ENCODE peak calls at places on chromosomes 6 and 20, in ten cellular contexts. J is sigmoid colon; N is Peyer's patch; L is CD8-positive, alpha-beta T cell; B is IMR-90; O is astrocyte of the cerebellum; M is astrocyte of the spinal cord; I is foreskin fibroblast; U is AG09309; E is AG04450. Z is an unnamed sample.

GRCh38 chr20:62370115-62370806 is 3.1 kb upstream of the LAMA5 start:
- DNase-seq in O (peak; percentile 84), B (peak; percentile 79), N (no peak), I (peak; percentile 93), M (peak; percentile 78), J (no peak), E (no peak), L (no peak), U (peak; percentile 52), Z (no peak)

GRCh38 chr6:27188206-27188884 is 59.2 kb upstream of the PRSS16 start:
- DNase-seq in M (peak; percentile 81), U (no peak), N (peak; percentile 71), L (peak; percentile 23), O (peak; percentile 59), E (no peak), J (peak; percentile 76), B (peak; percentile 84), I (peak; percentile 84), Z (no peak)

GRCh38 chr20:44187763-44188709 is 1.0 kb upstream of the JPH2 start:
- DNase-seq in U (no peak), N (no peak), O (no peak), E (no peak), M (peak; percentile 32), J (peak; percentile 83), B (peak; percentile 32), L (no peak), I (peak; percentile 48), Z (no peak)

GRCh38 chr20:50427740-50428462 is 82.3 kb upstream of the PTPN1 start:
- DNase-seq in B (no peak), U (no peak), O (no peak), E (no peak), I (no peak), N (no peak), J (peak; percentile 85), L (no peak), M (no peak), Z (no peak)

GRCh38 chr6:67361264-67361663 is 1273.8 kb upstream of the ADGRB3 start:
- DNase-seq in O (no peak), L (no peak), E (no peak), U (no peak), I (no peak), J (no peak), B (no peak), N (no peak), M (no peak), Z (no peak)

GRCh38 chr20:44993343-44993742 is 27.0 kb downstream of the STK4 start:
- DNase-seq in N (no peak), U (no peak), I (no peak), E (no peak), O (no peak), B (peak; percentile 12), L (no peak), J (no peak), M (no peak), Z (no peak)

GRCh38 chr20:39910536-39910935 is 778.5 kb downstream of the MAFB start:
- DNase-seq in J (peak; percentile 70), O (no peak), U (no peak), E (no peak), M (no peak), B (no peak), N (no peak), L (no peak), I (peak; percentile 15), Z (no peak)

GRCh38 chr20:21387528-21387927 is 9.8 kb downstream of the NKX2-4 start:
- DNase-seq in U (no peak), L (no peak), O (no peak), E (no peak), J (no peak), N (no peak), M (no peak), I (no peak), B (no peak), Z (no peak)

GRCh38 chr20:2520617-2521016 is 11.9 kb upstream of the ZNF343 start:
- DNase-seq in J (no peak), I (no peak), M (no peak), L (no peak), E (no peak), U (no peak), O (no peak), B (no peak), N (no peak), Z (no peak)

GRCh38 chr20:41532935-41533334 is 85.2 kb downstream of the CHD6 start:
- DNase-seq in I (no peak), L (no peak), N (no peak), E (no peak), U (no peak), B (no peak), O (no peak), J (no peak), M (no peak), Z (no peak)

DNA sequence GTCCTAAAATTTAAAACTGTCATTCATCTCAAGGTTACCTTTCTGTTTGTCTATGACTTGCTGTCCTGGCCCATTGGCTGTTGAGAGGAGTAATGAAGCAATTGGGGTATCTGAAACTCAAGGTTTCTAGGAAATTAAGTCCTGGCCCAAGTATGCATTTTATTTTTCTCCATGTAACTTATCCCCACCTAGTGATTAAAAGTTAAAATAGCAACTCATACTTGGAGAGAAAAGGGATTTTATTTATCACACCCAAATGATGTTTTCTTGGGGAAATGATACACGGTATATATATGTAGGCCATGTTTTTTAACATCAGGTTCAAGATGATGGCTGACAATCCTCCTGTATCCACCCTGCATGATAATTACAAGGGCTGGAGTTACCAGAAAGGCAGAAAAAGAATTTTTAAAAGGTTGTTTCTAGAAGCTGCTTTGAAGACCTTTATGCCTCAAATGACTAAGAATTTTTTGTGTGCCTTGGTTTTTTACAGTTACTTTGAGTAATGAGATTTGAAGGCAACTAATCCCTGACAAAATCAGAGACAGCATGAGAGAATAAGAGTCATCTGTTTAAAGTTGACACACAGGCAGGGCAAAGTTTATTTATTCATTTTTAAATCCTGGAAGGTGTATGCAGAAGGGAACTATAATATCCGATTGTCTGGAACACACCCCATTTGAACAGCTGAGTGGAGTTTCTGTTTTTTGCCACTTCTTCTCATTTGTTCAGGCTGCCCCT is 28.9 kb upstream of the C6orf58 start:
- DNase-seq in U (no peak), O (no peak), L (no peak), B (peak; percentile 17), M (no peak), E (no peak), N (no peak), I (peak; percentile 24), J (no peak), Z (no peak)
- TF ChIP-seq CTCF in U (no peak), O (no peak), L (no peak), B (peak; percentile 46), M (peak; percentile 31), E (peak; percentile 41), N (no peak), I (peak; percentile 23), J (no peak), Z (peak; percentile 42)

DNA sequence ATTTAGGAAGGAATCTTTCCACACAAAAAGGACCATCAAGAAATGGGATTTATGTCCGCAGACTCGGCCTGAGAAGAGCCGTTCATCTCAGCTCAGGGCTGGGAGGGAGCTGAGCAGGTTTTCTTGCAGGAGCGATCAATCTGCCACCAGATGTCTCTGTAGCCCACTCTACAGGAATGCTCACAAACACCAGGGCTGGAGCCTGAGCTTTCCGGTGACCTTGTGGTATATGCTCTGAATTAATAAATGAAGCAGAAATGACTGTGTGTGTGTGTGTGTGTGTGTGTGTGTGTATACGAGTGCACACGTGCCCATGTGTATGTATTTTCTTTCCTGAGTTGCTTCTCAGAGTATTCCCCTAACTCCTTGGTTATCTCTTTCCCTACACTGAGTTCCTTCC is 12.0 kb downstream of the CD83 start:
- DNase-seq in J (peak; percentile 67), B (peak; percentile 80), N (no peak), L (peak; percentile 22), U (peak; percentile 34), I (peak; percentile 78), E (peak; percentile 49), M (peak; percentile 69), O (peak; percentile 68), Z (no peak)
- TF ChIP-seq CTCF in J (no peak), B (peak; percentile 55), N (peak; percentile 39), L (no peak), U (peak; percentile 69), I (peak; percentile 55), E (peak; percentile 66), M (peak; percentile 75), O (peak; percentile 77), Z (peak; percentile 78)

DNA sequence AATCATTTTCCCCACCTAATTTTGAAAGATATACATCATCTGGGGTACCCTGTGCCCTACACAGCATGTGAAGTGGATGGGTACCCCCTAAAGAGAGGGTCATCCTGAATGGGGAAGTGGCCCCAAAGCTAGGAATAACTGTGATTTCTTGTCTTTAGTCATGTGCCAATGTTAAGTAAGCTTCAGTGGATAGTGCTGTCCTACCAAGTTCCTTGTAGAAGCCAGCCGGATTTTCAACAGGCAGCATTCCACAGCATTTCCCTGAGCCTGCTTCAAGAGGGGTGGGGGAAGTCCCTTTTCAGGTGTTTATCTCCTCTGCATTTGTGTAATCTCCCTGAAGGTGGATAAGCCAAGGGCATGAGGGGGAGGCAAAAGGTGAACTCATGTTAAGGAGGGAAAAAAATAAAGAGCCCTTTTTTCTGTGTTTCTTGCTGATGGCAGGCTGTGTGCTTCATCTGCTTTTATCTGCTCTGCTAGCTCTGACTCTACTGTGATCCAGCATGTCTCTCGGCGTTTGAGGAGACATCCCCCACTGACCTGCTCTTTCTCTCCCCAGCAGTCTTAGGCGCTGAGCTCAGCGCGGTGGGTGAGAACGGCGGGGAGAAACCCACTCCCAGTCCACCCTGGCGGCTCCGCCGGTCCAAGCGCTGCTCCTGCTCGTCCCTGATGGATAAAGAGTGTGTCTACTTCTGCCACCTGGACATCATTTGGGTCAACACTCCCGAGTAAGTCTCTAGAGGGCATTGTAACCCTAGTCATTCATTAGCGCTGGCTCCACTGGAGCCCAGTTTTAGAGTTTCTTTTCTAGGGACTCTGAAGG is 1.8 kb downstream of the EDN1 start:
- DNase-seq in L (no peak), I (peak; percentile 80), O (no peak), M (peak; percentile 47), B (peak; percentile 33), J (no peak), N (peak; percentile 63), E (no peak), U (no peak), Z (no peak)
- TF ChIP-seq CTCF in L (no peak), I (peak; percentile 26), O (peak; percentile 41), M (peak; percentile 35), B (peak; percentile 42), J (no peak), N (no peak), E (peak; percentile 28), U (no peak), Z (peak; percentile 48)

DNA sequence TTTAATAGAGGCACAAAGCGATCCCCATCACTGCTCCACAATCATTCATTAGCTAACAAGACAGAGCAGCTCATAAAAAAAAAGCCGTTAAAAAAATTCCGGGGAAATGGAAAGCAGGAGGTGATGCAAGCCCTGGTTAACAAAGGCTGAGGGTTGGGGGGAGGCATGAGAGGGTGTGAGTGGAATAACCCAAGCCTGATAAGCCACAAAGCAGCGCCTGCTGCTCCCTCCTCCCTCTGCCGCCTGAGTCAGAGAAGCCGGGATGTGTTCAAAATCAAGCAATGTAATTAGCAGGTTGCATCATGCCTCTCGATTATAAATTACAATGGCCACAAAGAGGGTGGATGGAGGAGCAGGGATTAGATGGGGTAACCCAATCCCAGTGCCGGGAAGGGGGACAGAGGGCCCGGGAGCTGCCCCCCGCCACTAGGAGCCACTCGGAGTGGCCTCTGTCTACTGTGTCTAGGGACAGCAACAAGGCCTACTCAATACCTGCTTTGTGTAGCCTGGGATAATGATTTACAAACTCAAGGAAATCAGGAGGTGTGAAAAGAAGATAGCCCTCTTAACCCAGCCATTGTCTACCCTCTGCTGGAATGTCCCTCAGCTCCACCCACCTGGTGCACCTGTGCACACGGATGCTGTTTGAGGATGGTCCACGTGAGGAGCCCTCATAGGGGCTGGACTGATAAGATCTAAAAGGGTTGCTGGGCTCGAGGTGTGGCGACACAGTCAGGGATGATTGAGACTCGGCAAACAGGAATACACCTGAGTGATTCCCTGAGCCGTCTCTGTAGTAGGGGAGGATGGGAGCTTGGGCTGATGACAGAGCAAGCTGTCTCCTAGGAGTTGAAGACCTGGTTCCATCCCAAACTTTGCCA is 156.9 kb downstream of the VEGFA start:
- DNase-seq in E (peak; percentile 69), B (peak; percentile 92), N (peak; percentile 70), M (peak; percentile 89), O (peak; percentile 70), U (peak; percentile 93), J (peak; percentile 58), L (no peak), I (peak; percentile 98), Z (no peak)
- TF ChIP-seq CTCF in E (no peak), B (no peak), N (no peak), M (no peak), O (no peak), U (no peak), J (no peak), L (no peak), I (peak; percentile 14), Z (no peak)